ENCODE peak calls at places on chromosomes 16 and 17, in six cellular contexts. F is IMR-90, X is cardiac fibroblast, W is neural crest cell, C is adrenal gland, M is GM12865. A is an unnamed sample.

GRCh38 chr17:27974045-27974436 is 68.4 kb upstream of the NLK start:
- DNase-seq in M (no peak), F (no peak), C (no peak), X (no peak), W (no peak), A (no peak)

GRCh38 chr16:2912330-2913199 is 834 bp downstream of the FLYWCH1 start:
- DNase-seq in X (peak; percentile 74), W (no peak), M (peak; percentile 29), C (peak; percentile 51), F (peak; percentile 73), A (no peak)

GRCh38 chr16:57167951-57168350 is 17.9 kb downstream of the PSME3IP1 start:
- DNase-seq in C (no peak), F (peak; percentile 83), M (peak; percentile 78), W (no peak), X (peak; percentile 86), A (no peak)

GRCh38 chr16:84928679-84929420 is 82.5 kb downstream of the ZDHHC7 start:
- DNase-seq in M (no peak), W (no peak), C (peak; percentile 92), F (peak; percentile 39), X (peak; percentile 52), A (no peak)

GRCh38 chr17:34313164-34313563 is 6.1 kb upstream of the CCL8 start:
- DNase-seq in M (no peak), F (peak; percentile 39), W (no peak), X (peak; percentile 78), C (no peak), A (no peak)

GRCh38 chr17:40547785-40548478 is 17.3 kb downstream of the CCR7 start:
- DNase-seq in W (no peak), F (no peak), M (no peak), C (no peak), X (no peak), A (no peak)

GRCh38 chr16:29958756-29959155 is 3.1 kb upstream of the TMEM219 start:
- DNase-seq in X (no peak), C (no peak), M (no peak), F (no peak), W (no peak), A (no peak)

GRCh38 chr16:89478576-89479221 is 11.7 kb downstream of the ANKRD11 start:
- DNase-seq in F (peak; percentile 52), M (no peak), W (no peak), X (peak; percentile 67), C (no peak), A (no peak)

GRCh38 chr17:60473788-60474187 is 51.5 kb downstream of the CHCT1 start:
- DNase-seq in W (no peak), C (no peak), X (no peak), F (peak; percentile 64), M (no peak), A (no peak)

GRCh38 chr16:19393226-19394074 is 24.2 kb upstream of the TMC5 start:
- DNase-seq in F (peak; percentile 23), C (no peak), W (no peak), X (peak; percentile 32), M (no peak), A (no peak)

GRCh38 chr17:54969658-54970572 is 1.4 kb downstream of the STXBP4 start:
- DNase-seq in W (no peak), F (no peak), C (no peak), X (no peak), M (no peak), A (no peak)
- TF ChIP-seq CTCF in W (no peak), F (no peak), C (no peak), X (no peak), M (no peak), A (no peak)

GRCh38 chr17:83201206-83202001 is 122.0 kb downstream of the METRNL start:
- DNase-seq in M (no peak), W (no peak), X (no peak), F (no peak), C (no peak), A (no peak)

GRCh38 chr17:83202002-83203000 is 122.9 kb downstream of the METRNL start:
- DNase-seq in M (no peak), F (no peak), C (no peak), X (no peak), W (no peak), A (no peak)

GRCh38 chr17:83203472-83204221 is 124.2 kb downstream of the METRNL start:
- DNase-seq in X (peak; percentile 61), M (no peak), W (no peak), C (peak; percentile 33), F (no peak), A (no peak)

GRCh38 chr17:83204230-83204725 is 124.9 kb downstream of the METRNL start:
- DNase-seq in W (no peak), M (no peak), C (no peak), F (no peak), X (peak; percentile 37), A (no peak)

DNA sequence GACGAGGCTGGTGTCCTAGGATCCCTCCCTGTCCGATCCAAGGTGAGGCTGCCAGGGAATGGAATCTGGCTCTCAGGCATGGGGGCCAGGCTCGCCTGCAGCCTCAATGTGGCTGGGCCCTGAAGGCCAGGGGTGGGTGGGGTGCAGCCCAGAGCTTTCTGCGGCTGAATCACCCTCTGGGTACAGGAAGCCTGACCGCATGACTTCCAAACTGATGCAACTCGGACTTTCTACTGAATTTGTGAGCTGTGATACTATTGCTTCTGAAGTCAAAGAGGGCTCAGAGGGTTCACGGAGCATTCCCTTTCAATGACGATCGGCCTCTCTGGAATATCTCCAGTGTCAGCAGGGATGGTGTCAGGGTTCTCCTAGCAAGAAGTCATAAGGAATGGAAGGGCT is 123.7 kb downstream of the METRNL start:
- DNase-seq in X (peak; percentile 98), M (no peak), C (peak; percentile 40), W (no peak), F (peak; percentile 94), A (no peak)
- TF ChIP-seq CTCF in X (no peak), M (no peak), C (no peak), W (no peak), F (no peak), A (no peak)

GRCh38 chr17:65851965-65852736 is 290.7 kb upstream of the AXIN2 start:
- DNase-seq in X (no peak), M (no peak), C (no peak), F (no peak), W (no peak), A (no peak)
- TF ChIP-seq CTCF in X (no peak), M (no peak), C (no peak), F (no peak), W (no peak), A (no peak)

DNA sequence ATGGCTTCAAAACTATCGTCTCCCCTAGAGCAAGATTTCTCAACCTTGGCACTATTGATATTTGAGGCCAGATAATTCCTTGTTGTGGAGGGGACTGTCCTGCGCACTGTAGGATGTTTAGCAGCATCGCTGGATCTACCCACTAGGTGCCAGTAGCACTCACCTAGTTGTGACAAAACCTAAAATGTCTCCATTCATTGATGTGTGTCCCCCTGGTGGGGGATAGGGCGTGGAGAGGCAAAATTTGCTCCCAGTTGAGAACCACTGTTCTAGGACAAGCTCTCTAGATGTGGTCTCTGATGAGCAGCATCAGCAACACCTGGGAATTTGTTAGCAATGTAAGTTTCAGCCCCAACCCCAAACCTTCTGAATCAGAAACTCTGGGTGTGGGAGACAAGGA is 259.0 kb downstream of the XYLT1 start:
- DNase-seq in F (no peak), C (no peak), M (peak; percentile 35), X (no peak), W (no peak), A (no peak)
- TF ChIP-seq CTCF in F (peak; percentile 9), C (peak; percentile 11), M (peak; percentile 42), X (peak; percentile 13), W (peak; percentile 49), A (peak; percentile 48)

GRCh38 chr17:74354123-74354522 is 7.5 kb downstream of the BTBD17 start:
- DNase-seq in F (no peak), W (peak; percentile 79), M (peak; percentile 66), C (peak; percentile 43), X (peak; percentile 9), A (peak; percentile 67)
- TF ChIP-seq CTCF in F (peak; percentile 12), W (peak; percentile 74), M (peak; percentile 96), C (peak; percentile 44), X (peak; percentile 16), A (peak; percentile 92)

DNA sequence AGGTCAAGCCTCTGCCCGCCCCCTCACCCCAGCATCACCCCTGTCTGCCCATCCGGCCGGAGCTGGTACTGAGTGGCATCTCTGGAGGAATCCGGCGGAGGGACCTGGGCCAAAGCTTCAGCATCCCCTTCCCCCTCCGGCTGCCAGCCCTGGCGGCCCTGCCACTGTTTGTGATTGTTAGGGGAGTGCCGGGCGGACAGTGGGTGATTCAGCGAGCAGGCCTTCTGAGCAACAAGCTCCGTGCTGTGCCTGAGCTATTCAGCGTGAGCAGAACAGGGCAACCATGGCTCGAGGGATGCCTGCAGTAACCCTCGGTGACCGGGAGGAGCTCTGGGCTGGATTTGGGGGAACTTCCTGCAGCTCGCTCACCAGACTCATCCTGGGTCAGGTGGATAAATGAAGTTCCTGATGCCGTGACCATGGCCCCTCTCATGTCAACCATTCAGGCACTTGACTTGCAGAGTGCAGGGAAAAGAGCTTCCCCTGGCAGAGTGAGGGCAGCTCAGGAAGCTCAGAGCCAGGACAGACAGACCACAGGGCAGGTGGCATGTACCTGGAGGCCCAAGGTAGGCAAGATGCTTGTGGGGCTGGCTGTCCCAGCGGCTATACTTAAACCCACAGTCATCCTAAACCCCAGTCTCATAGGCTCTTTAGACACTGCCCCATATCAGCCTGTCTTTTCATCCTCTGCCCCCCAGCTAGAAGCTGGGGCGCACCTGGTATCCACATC is 24.3 kb upstream of the MLKL start:
- DNase-seq in F (peak; percentile 82), W (peak; percentile 21), X (peak; percentile 64), C (peak; percentile 38), M (no peak), A (no peak)
- TF ChIP-seq CTCF in F (peak; percentile 44), W (no peak), X (peak; percentile 34), C (peak; percentile 19), M (no peak), A (no peak)

A was measured in progenitor cell of endocrine pancreas.